ENCODE peak calls at places on chromosome 11, in eight cellular contexts. One of them, this sample, is unnamed.

GRCh38 chr11:93689166-93689734 is 27.8 kb downstream of the CEP295 start:
- DNase-seq in activated T-cell treated with anti-CD3 and anti-CD28 coated beads, Interleukin-2, amount 50 U/mL, for 24 hours: no peak
- DNase-seq in KBM-7: peak; percentile 30
- DNase-seq in AG10803: no peak
- DNase-seq in stimulated activated CD8-positive, alpha-beta memory T cell treated with anti-CD3 and anti-CD28 coated beads, Interleukin-4, amount 100 ng/mL, for 1 hour: no peak
- DNase-seq in tibial artery: no peak
- DNase-seq in gastrocnemius medialis: no peak
- DNase-seq in T-helper 9 cell: no peak
- DNase-seq in this sample: no peak

GRCh38 chr11:94501522-94501921 is 7.7 kb downstream of the ANKRD49 start:
- DNase-seq in tibial artery: no peak
- DNase-seq in activated T-cell treated with anti-CD3 and anti-CD28 coated beads, Interleukin-2, amount 50 U/mL, for 24 hours: no peak
- DNase-seq in AG10803: no peak
- DNase-seq in T-helper 9 cell: no peak
- DNase-seq in stimulated activated CD8-positive, alpha-beta memory T cell treated with anti-CD3 and anti-CD28 coated beads, Interleukin-4, amount 100 ng/mL, for 1 hour: no peak
- DNase-seq in KBM-7: no peak
- DNase-seq in gastrocnemius medialis: no peak
- DNase-seq in this sample: no peak

GRCh38 chr11:13415201-13415600 is 47.8 kb downstream of the BTBD10 start:
- DNase-seq in T-helper 9 cell: no peak
- DNase-seq in gastrocnemius medialis: no peak
- DNase-seq in activated T-cell treated with anti-CD3 and anti-CD28 coated beads, Interleukin-2, amount 50 U/mL, for 24 hours: no peak
- DNase-seq in tibial artery: no peak
- DNase-seq in stimulated activated CD8-positive, alpha-beta memory T cell treated with anti-CD3 and anti-CD28 coated beads, Interleukin-4, amount 100 ng/mL, for 1 hour: no peak
- DNase-seq in KBM-7: no peak
- DNase-seq in AG10803: no peak
- DNase-seq in this sample: no peak

GRCh38 chr11:111793863-111794262 is 27.7 kb upstream of the PPP2R1B start:
- DNase-seq in AG10803: peak; percentile 79
- DNase-seq in KBM-7: no peak
- DNase-seq in tibial artery: no peak
- DNase-seq in activated T-cell treated with anti-CD3 and anti-CD28 coated beads, Interleukin-2, amount 50 U/mL, for 24 hours: no peak
- DNase-seq in gastrocnemius medialis: no peak
- DNase-seq in stimulated activated CD8-positive, alpha-beta memory T cell treated with anti-CD3 and anti-CD28 coated beads, Interleukin-4, amount 100 ng/mL, for 1 hour: no peak
- DNase-seq in T-helper 9 cell: no peak
- DNase-seq in this sample: no peak

GRCh38 chr11:94671553-94672366 is 96.4 kb upstream of the AMOTL1 start:
- DNase-seq in stimulated activated CD8-positive, alpha-beta memory T cell treated with anti-CD3 and anti-CD28 coated beads, Interleukin-4, amount 100 ng/mL, for 1 hour: no peak
- DNase-seq in T-helper 9 cell: no peak
- DNase-seq in tibial artery: no peak
- DNase-seq in activated T-cell treated with anti-CD3 and anti-CD28 coated beads, Interleukin-2, amount 50 U/mL, for 24 hours: no peak
- DNase-seq in AG10803: peak; percentile 10
- DNase-seq in gastrocnemius medialis: peak; percentile 78
- DNase-seq in KBM-7: no peak
- DNase-seq in this sample: no peak

GRCh38 chr11:96424693-96425092 is 34.9 kb downstream of the JRKL start:
- DNase-seq in T-helper 9 cell: no peak
- DNase-seq in stimulated activated CD8-positive, alpha-beta memory T cell treated with anti-CD3 and anti-CD28 coated beads, Interleukin-4, amount 100 ng/mL, for 1 hour: no peak
- DNase-seq in tibial artery: no peak
- DNase-seq in AG10803: peak; percentile 70
- DNase-seq in activated T-cell treated with anti-CD3 and anti-CD28 coated beads, Interleukin-2, amount 50 U/mL, for 24 hours: no peak
- DNase-seq in KBM-7: no peak
- DNase-seq in gastrocnemius medialis: no peak
- DNase-seq in this sample: no peak

GRCh38 chr11:13928566-13929251 is 33.8 kb upstream of the SPON1 start:
- DNase-seq in KBM-7: peak; percentile 83
- DNase-seq in AG10803: peak; percentile 74
- DNase-seq in stimulated activated CD8-positive, alpha-beta memory T cell treated with anti-CD3 and anti-CD28 coated beads, Interleukin-4, amount 100 ng/mL, for 1 hour: no peak
- DNase-seq in tibial artery: no peak
- DNase-seq in T-helper 9 cell: no peak
- DNase-seq in gastrocnemius medialis: no peak
- DNase-seq in activated T-cell treated with anti-CD3 and anti-CD28 coated beads, Interleukin-2, amount 50 U/mL, for 24 hours: no peak
- DNase-seq in this sample: no peak

GRCh38 chr11:106585061-106585460 is 433.2 kb downstream of the GUCY1A2 start:
- DNase-seq in T-helper 9 cell: no peak
- DNase-seq in AG10803: peak; percentile 54
- DNase-seq in stimulated activated CD8-positive, alpha-beta memory T cell treated with anti-CD3 and anti-CD28 coated beads, Interleukin-4, amount 100 ng/mL, for 1 hour: no peak
- DNase-seq in gastrocnemius medialis: no peak
- DNase-seq in tibial artery: no peak
- DNase-seq in KBM-7: peak; percentile 4
- DNase-seq in activated T-cell treated with anti-CD3 and anti-CD28 coated beads, Interleukin-2, amount 50 U/mL, for 24 hours: no peak
- DNase-seq in this sample: no peak

GRCh38 chr11:46745328-46745727 is 26.3 kb downstream of the F2 start:
- DNase-seq in activated T-cell treated with anti-CD3 and anti-CD28 coated beads, Interleukin-2, amount 50 U/mL, for 24 hours: no peak
- DNase-seq in stimulated activated CD8-positive, alpha-beta memory T cell treated with anti-CD3 and anti-CD28 coated beads, Interleukin-4, amount 100 ng/mL, for 1 hour: no peak
- DNase-seq in AG10803: no peak
- DNase-seq in T-helper 9 cell: no peak
- DNase-seq in gastrocnemius medialis: no peak
- DNase-seq in tibial artery: no peak
- DNase-seq in KBM-7: no peak
- DNase-seq in this sample: no peak

GRCh38 chr11:123233280-123233977 is 38.4 kb upstream of the CLMP start:
- DNase-seq in T-helper 9 cell: no peak
- DNase-seq in AG10803: peak; percentile 13
- DNase-seq in KBM-7: no peak
- DNase-seq in gastrocnemius medialis: no peak
- DNase-seq in activated T-cell treated with anti-CD3 and anti-CD28 coated beads, Interleukin-2, amount 50 U/mL, for 24 hours: no peak
- DNase-seq in stimulated activated CD8-positive, alpha-beta memory T cell treated with anti-CD3 and anti-CD28 coated beads, Interleukin-4, amount 100 ng/mL, for 1 hour: no peak
- DNase-seq in tibial artery: no peak
- DNase-seq in this sample: no peak

GRCh38 chr11:19800162-19800561 is 87.5 kb downstream of the NAV2 start:
- DNase-seq in AG10803: no peak
- DNase-seq in activated T-cell treated with anti-CD3 and anti-CD28 coated beads, Interleukin-2, amount 50 U/mL, for 24 hours: no peak
- DNase-seq in tibial artery: no peak
- DNase-seq in gastrocnemius medialis: no peak
- DNase-seq in KBM-7: no peak
- DNase-seq in T-helper 9 cell: no peak
- DNase-seq in stimulated activated CD8-positive, alpha-beta memory T cell treated with anti-CD3 and anti-CD28 coated beads, Interleukin-4, amount 100 ng/mL, for 1 hour: no peak
- DNase-seq in this sample: no peak

This sample was measured in aorta.